ENCODE peak calls at places on chromosomes 13 and 19, in four cellular contexts. S is astrocyte of the cerebellum, J is hypothalamus, M is GM23248. D is an unnamed sample.

GRCh38 chr19:57099199-57099661 is 20.6 kb upstream of the USP29 start:
- DNase-seq in S (no peak), J (peak; percentile 32), M (peak; percentile 86), D (peak; percentile 60)

GRCh38 chr19:34731019-34731829 is 2.8 kb upstream of the ZNF181 start:
- DNase-seq in S (no peak), J (no peak), M (no peak), D (no peak)

GRCh38 chr13:22828081-22828480 is 352.7 kb upstream of the SGCG start:
- DNase-seq in S (no peak), J (no peak), M (peak; percentile 1), D (no peak)

GRCh38 chr13:92513672-92514071 is 712.9 kb upstream of the GPC6 start:
- DNase-seq in S (no peak), J (no peak), M (no peak), D (no peak)

GRCh38 chr13:37534181-37534580 is 64.4 kb downstream of the POSTN start:
- DNase-seq in S (peak; percentile 18), J (no peak), M (peak; percentile 86), D (no peak)

GRCh38 chr19:1039646-1040475 is at the start of gene ABCA7:
- DNase-seq in S (peak; percentile 93), J (peak; percentile 91), M (peak; percentile 98), D (peak; percentile 95)

GRCh38 chr19:58229255-58229639 is 533 bp downstream of the ZNF544 start:
- DNase-seq in S (no peak), J (no peak), M (peak; percentile 65), D (no peak)

GRCh38 chr19:1324792-1325567 is 39.3 kb downstream of the EFNA2 start:
- DNase-seq in S (peak; percentile 71), J (peak; percentile 57), M (peak; percentile 87), D (peak; percentile 59)

GRCh38 chr19:14440049-14440448 is 6.9 kb downstream of the PKN1 start:
- DNase-seq in S (no peak), J (peak; percentile 34), M (no peak), D (peak; percentile 93)

GRCh38 chr13:46173656-46174055 is 8.3 kb downstream of the LCP1 start:
- DNase-seq in S (no peak), J (no peak), M (no peak), D (no peak)

GRCh38 chr13:40682449-40683240 is 16.2 kb upstream of the FOXO1 start:
- DNase-seq in S (no peak), J (no peak), M (peak; percentile 73), D (no peak)

GRCh38 chr19:29040291-29040690 is 172.7 kb downstream of the UQCRFS1 start:
- DNase-seq in S (no peak), J (peak; percentile 28), M (no peak), D (no peak)

GRCh38 chr13:104869501-104869900 is 1666.0 kb downstream of the EFNB2 start:
- DNase-seq in S (peak; percentile 9), J (no peak), M (no peak), D (no peak)

GRCh38 chr19:38880882-38881609 is 3.0 kb upstream of the RINL start:
- DNase-seq in S (no peak), J (no peak), M (no peak), D (no peak)

GRCh38 chr19:49489601-49490167 is 2.3 kb downstream of the RPL13A start:
- DNase-seq in S (no peak), J (no peak), M (peak; percentile 52), D (no peak)

GRCh38 chr13:48994731-48995130 is 19.0 kb downstream of the FNDC3A start:
- DNase-seq in S (no peak), J (no peak), M (peak; percentile 37), D (no peak)

GRCh38 chr19:58330458-58330857 is 3.7 kb downstream of the ZSCAN22 start:
- DNase-seq in S (no peak), J (peak; percentile 70), M (peak; percentile 90), D (no peak)

GRCh38 chr19:53520547-53521372 is 17.2 kb upstream of the ZNF331 start:
- DNase-seq in S (peak; percentile 96), J (peak; percentile 98), M (peak; percentile 99), D (peak; percentile 89)

GRCh38 chr13:73740681-73741080 is 393.5 kb downstream of the KLF12 start:
- DNase-seq in S (no peak), J (no peak), M (peak; percentile 76), D (no peak)

GRCh38 chr19:21463449-21464105 is 41.8 kb upstream of the ZNF429 start:
- DNase-seq in S (no peak), J (no peak), M (no peak), D (peak; percentile 58)

GRCh38 chr19:5434970-5435641 is 20.1 kb upstream of the ZNRF4 start:
- DNase-seq in S (peak; percentile 57), J (no peak), M (peak; percentile 98), D (no peak)

GRCh38 chr19:58093071-58093470 is 5.0 kb downstream of the ZSCAN18 start:
- DNase-seq in S (no peak), J (no peak), M (no peak), D (no peak)

GRCh38 chr19:55082023-55082851 is 6.6 kb downstream of the EPS8L1 start:
- DNase-seq in S (no peak), J (no peak), M (peak; percentile 46), D (peak; percentile 72)

GRCh38 chr13:44438234-44438579 is 64.6 kb downstream of the SERP2 start:
- DNase-seq in S (no peak), J (no peak), M (no peak), D (no peak)

GRCh38 chr13:36131215-36131930 is at the start of gene DCLK1:
- DNase-seq in S (peak; percentile 43), J (peak; percentile 44), M (peak; percentile 54), D (no peak)

GRCh38 chr19:49786432-49786831 is 19.6 kb downstream of the AP2A1 start:
- DNase-seq in S (no peak), J (no peak), M (peak; percentile 90), D (no peak)

GRCh38 chr19:39701291-39701690 is 3.0 kb upstream of the LGALS14 start:
- DNase-seq in S (no peak), J (no peak), M (no peak), D (no peak)

GRCh38 chr13:23461544-23461943 is 28.0 kb upstream of the SACS start:
- DNase-seq in S (no peak), J (no peak), M (no peak), D (no peak)

GRCh38 chr19:41325640-41325946 is 15.6 kb downstream of the CCDC97 start:
- DNase-seq in S (no peak), J (no peak), M (no peak), D (no peak)

GRCh38 chr19:51372649-51373504 is at the start of gene NKG7:
- DNase-seq in S (no peak), J (no peak), M (no peak), D (peak; percentile 71)

GRCh38 chr13:47454986-47455385 is 546.1 kb downstream of the SUCLA2 start:
- DNase-seq in S (no peak), J (no peak), M (peak; percentile 44), D (no peak)

GRCh38 chr13:21116141-21116540 is 54.8 kb upstream of the LATS2 start:
- DNase-seq in S (no peak), J (no peak), M (no peak), D (no peak)

D was measured in GM20000.